ENCODE peak calls at places on chromosome 1, in nine cellular contexts. H is AG09309, K is astrocyte of the spinal cord, V is MM.1S, R is IMR-90, C is heart left ventricle, W is lower leg skin, J is AG10803, S is brain microvascular endothelial cell. L is an unnamed sample.

GRCh38 chr1:215002471-215002870 is 80.1 kb upstream of the KCNK2 start:
- DNase-seq in H (peak), K (peak), V (no peak), R (peak), C (no peak), W (no peak), J (peak), S (peak), L (no peak)

GRCh38 chr1:28172690-28173150 is 3.8 kb downstream of the PTAFR start:
- DNase-seq in H (no peak), K (no peak), V (peak), R (no peak), C (no peak), W (no peak), J (no peak), S (no peak), L (no peak)

GRCh38 chr1:151056149-151056548 is 3.3 kb downstream of the CDC42SE1 start:
- DNase-seq in H (no peak), K (no peak), V (peak), R (no peak), C (no peak), W (no peak), J (no peak), S (no peak), L (no peak)

GRCh38 chr1:43716559-43717281 is 9.4 kb downstream of the ST3GAL3 start:
- DNase-seq in H (no peak), K (no peak), V (no peak), R (no peak), C (no peak), W (no peak), J (peak), S (no peak), L (no peak)

GRCh38 chr1:246647513-246647912 is 76.7 kb upstream of the SCCPDH start:
- DNase-seq in H (peak), K (peak), V (no peak), R (peak), C (no peak), W (no peak), J (peak), S (peak), L (no peak)

GRCh38 chr1:171676823-171677222 is 24.3 kb upstream of the MYOC start:
- DNase-seq in H (no peak), K (no peak), V (no peak), R (no peak), C (no peak), W (no peak), J (no peak), S (no peak), L (no peak)

GRCh38 chr1:44044071-44044801 is 13.0 kb upstream of the SLC6A9 start:
- DNase-seq in H (no peak), K (no peak), V (no peak), R (no peak), C (no peak), W (no peak), J (no peak), S (no peak), L (no peak)

GRCh38 chr1:159090566-159091546 is 14.3 kb upstream of the AIM2 start:
- DNase-seq in H (no peak), K (peak), V (no peak), R (peak), C (no peak), W (no peak), J (no peak), S (no peak), L (no peak)

GRCh38 chr1:221284028-221284427 is 404.8 kb downstream of the HLX start:
- DNase-seq in H (no peak), K (peak), V (peak), R (peak), C (no peak), W (no peak), J (peak), S (no peak), L (no peak)

GRCh38 chr1:229342902-229343587 is at the start of gene CCSAP:
- DNase-seq in H (no peak), K (peak), V (peak), R (peak), C (peak), W (no peak), J (peak), S (no peak), L (no peak)

GRCh38 chr1:154574715-154575114 is 7.1 kb downstream of the CHRNB2 start:
- DNase-seq in H (no peak), K (no peak), V (peak), R (peak), C (no peak), W (no peak), J (peak), S (no peak), L (no peak)

GRCh38 chr1:189315035-189315927 is 1162.4 kb downstream of the BRINP3 start:
- DNase-seq in H (no peak), K (no peak), V (no peak), R (no peak), C (no peak), W (no peak), J (no peak), S (no peak), L (no peak)

GRCh38 chr1:189312499-189312898 is 1165.2 kb downstream of the BRINP3 start:
- DNase-seq in H (no peak), K (no peak), V (no peak), R (no peak), C (no peak), W (no peak), J (no peak), S (no peak), L (no peak)

GRCh38 chr1:189313488-189313887 is 1164.2 kb downstream of the BRINP3 start:
- DNase-seq in H (no peak), K (no peak), V (no peak), R (no peak), C (no peak), W (no peak), J (no peak), S (no peak), L (no peak)

GRCh38 chr1:189311915-189312314 is 1165.7 kb downstream of the BRINP3 start:
- DNase-seq in H (no peak), K (no peak), V (no peak), R (no peak), C (no peak), W (no peak), J (no peak), S (no peak), L (no peak)
- H3K4me3 ChIP-seq in H (no peak), K (no peak), V (no peak), R (no peak), C (no peak), W (no peak), J (no peak), S (no peak), L (no peak)

DNA sequence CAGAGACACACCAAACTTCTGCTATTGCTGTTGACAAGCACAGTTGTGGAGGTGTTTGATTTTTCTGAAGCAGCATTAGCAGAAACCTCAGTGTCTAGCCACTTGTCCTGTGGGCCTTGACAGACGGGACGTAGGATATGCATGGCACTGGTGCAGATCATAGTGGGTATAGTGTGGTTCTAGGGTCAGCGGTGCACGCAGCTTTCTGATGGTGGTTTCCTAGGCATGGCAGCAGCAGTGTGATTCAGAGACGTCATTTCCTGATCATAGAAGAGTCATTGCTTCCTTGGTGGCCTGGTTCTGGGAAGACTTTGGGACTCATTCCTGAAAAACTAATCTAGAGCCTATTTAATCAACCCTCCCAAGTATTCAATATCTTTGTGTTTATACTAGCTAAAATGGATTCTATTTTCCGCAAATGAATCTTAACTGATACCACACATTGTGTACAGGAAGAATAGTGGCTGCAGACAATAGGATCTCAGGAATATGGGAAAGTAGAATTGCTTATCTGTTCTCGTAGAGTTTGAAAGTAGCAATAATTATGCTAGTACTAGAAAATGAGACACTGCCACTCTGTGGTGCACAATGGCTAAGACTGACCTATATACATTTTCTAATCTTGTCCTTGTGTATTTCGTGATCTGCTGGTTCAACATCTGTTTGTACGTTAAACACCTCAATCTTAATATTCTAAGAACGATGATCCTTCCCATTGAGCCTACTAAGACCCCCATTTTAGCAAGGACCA is 2.8 kb upstream of the USP1 start:
- DNase-seq in H (no peak), K (no peak), V (no peak), R (no peak), C (no peak), W (no peak), J (no peak), S (no peak), L (no peak)
- TF ChIP-seq CTCF in H (peak), K (no peak), V (no peak), R (no peak), C (no peak), W (no peak), J (no peak), S (peak), L (no peak)

DNA sequence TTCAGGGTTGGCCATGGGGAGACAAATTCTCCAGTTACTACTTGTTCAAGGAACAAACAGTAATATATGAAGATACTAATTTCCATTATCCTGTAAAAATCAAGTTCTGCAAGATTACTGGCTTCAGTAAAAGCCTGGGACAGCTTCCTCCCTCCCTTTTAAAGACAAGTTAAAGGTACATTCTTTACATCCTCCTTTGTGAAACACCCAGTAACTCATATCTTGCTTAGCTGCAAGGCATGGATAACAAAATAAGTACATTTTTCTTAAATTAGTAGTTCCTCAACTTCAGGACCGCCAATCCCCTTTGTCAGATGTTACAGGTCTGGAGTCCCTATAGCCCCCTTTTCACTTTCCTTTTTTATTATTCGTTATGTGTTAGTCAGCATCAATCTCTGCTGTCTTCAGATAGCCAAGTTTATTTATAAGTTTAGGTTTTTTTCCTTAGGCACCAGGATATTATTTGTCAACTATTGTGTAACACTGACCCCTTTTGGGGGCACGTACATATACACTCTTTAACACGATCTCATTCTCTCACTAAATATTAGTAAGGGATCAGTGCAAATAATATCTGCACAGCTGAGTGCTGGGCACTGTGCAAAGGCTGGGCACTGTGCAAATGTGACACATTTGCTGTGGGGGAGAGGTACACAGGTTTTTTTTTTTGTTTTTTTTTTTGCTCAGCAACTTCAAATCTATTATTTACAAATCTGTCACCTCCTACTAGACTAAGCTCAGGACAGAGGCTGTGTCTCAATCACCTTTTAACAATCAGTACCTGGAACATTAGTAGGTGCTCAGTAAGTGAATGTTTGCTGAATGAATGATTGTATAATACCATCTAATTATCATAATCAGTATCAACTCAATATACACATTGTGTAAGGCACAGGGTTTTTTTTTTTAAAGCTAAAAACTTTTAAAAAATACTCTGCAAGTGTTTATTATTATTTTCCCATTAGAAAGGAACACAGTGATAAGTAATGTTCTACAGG is 9.6 kb downstream of the ERRFI1 start:
- DNase-seq in H (no peak), K (peak), V (no peak), R (no peak), C (no peak), W (no peak), J (no peak), S (no peak), L (no peak)
- H3K4me3 ChIP-seq in H (no peak), K (no peak), V (no peak), R (no peak), C (no peak), W (no peak), J (no peak), S (no peak), L (peak)

GRCh38 chr1:119510046-119510445 is 3.0 kb downstream of the HSD3B1 start:
- DNase-seq in H (no peak), K (no peak), V (no peak), R (no peak), C (no peak), W (no peak), J (no peak), S (no peak), L (no peak)

GRCh38 chr1:119506941-119507340 is at the start of gene HSD3B1:
- DNase-seq in H (no peak), K (no peak), V (no peak), R (no peak), C (no peak), W (no peak), J (no peak), S (no peak), L (no peak)

GRCh38 chr1:119504831-119505230 is 2.2 kb upstream of the HSD3B1 start:
- DNase-seq in H (no peak), K (no peak), V (no peak), R (no peak), C (no peak), W (no peak), J (no peak), S (no peak), L (no peak)
- TF ChIP-seq CTCF in H (no peak), K (no peak), V (no peak), R (no peak), C (no peak), W (no peak), J (no peak), S (no peak), L (no peak)

GRCh38 chr1:19644422-19644760 is 280 bp downstream of the NBL1 start:
- DNase-seq in H (no peak), K (no peak), V (no peak), R (no peak), C (no peak), W (no peak), J (no peak), S (no peak), L (no peak)

GRCh38 chr1:19644761-19645543 is 841 bp downstream of the NBL1 start:
- DNase-seq in H (no peak), K (no peak), V (no peak), R (no peak), C (peak), W (no peak), J (no peak), S (no peak), L (no peak)

GRCh38 chr1:19646366-19646765 is 2.3 kb downstream of the NBL1 start:
- DNase-seq in H (no peak), K (no peak), V (no peak), R (no peak), C (no peak), W (no peak), J (no peak), S (no peak), L (no peak)

GRCh38 chr1:19646771-19647319 is 2.7 kb downstream of the NBL1 start:
- DNase-seq in H (no peak), K (no peak), V (no peak), R (no peak), C (no peak), W (no peak), J (no peak), S (no peak), L (no peak)

GRCh38 chr1:19645544-19646252 is 1.6 kb downstream of the NBL1 start:
- DNase-seq in H (no peak), K (peak), V (no peak), R (peak), C (no peak), W (no peak), J (peak), S (no peak), L (no peak)
- H3K4me3 ChIP-seq in H (peak), K (peak), V (no peak), R (peak), C (peak), W (peak), J (peak), S (peak), L (peak)

GRCh38 chr1:93811646-93812045 is 67.4 kb downstream of the DNTTIP2 start:
- DNase-seq in H (peak), K (no peak), V (no peak), R (peak), C (no peak), W (no peak), J (peak), S (no peak), L (no peak)

GRCh38 chr1:93814059-93814794 is 64.8 kb downstream of the DNTTIP2 start:
- DNase-seq in H (peak), K (peak), V (peak), R (peak), C (peak), W (peak), J (peak), S (peak), L (peak)

GRCh38 chr1:93815738-93816110 is 63.3 kb downstream of the DNTTIP2 start:
- DNase-seq in H (no peak), K (no peak), V (no peak), R (no peak), C (no peak), W (no peak), J (no peak), S (peak), L (no peak)

GRCh38 chr1:93814795-93815737 is 63.9 kb downstream of the DNTTIP2 start:
- DNase-seq in H (no peak), K (peak), V (no peak), R (peak), C (no peak), W (no peak), J (no peak), S (peak), L (no peak)

DNA sequence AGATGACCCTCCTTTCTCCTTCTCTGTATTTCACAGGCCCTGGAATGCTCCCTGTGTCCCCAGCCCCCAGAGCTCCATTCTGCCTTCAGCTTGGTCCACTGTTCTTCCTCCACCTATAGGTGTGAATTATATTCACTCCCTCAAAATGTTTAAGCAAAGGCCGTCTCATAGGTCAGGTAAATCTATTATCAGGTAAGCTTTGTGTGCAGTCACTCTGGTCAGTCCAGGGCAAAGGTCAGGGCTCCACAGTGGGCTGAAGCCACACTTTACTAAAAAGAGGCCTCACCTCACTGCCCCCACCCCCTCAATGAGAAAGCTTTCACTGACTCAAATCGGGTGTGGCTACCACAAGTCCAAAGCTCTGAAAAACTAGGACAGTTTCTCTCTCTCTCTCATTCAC is 65.9 kb downstream of the DNTTIP2 start:
- DNase-seq in H (no peak), K (no peak), V (no peak), R (no peak), C (no peak), W (no peak), J (peak), S (no peak), L (no peak)
- TF ChIP-seq CTCF in H (no peak), K (no peak), V (no peak), R (no peak), C (no peak), W (no peak), J (no peak), S (no peak), L (no peak)

GRCh38 chr1:26861286-26861701 is 1.7 kb upstream of the SFN start:
- DNase-seq in H (peak), K (peak), V (no peak), R (peak), C (no peak), W (no peak), J (peak), S (peak), L (no peak)

GRCh38 chr1:26863677-26864060 is 720 bp downstream of the SFN start:
- DNase-seq in H (no peak), K (no peak), V (no peak), R (no peak), C (no peak), W (no peak), J (no peak), S (no peak), L (no peak)

GRCh38 chr1:26861889-26862371 is 1.0 kb upstream of the SFN start:
- DNase-seq in H (no peak), K (no peak), V (no peak), R (no peak), C (no peak), W (no peak), J (no peak), S (no peak), L (no peak)

GRCh38 chr1:26864610-26865480 is 1.9 kb downstream of the SFN start:
- DNase-seq in H (peak), K (peak), V (peak), R (peak), C (peak), W (peak), J (peak), S (peak), L (peak)

GRCh38 chr1:26862781-26863676 is at the start of gene SFN:
- DNase-seq in H (no peak), K (no peak), V (peak), R (no peak), C (no peak), W (peak), J (no peak), S (no peak), L (no peak)
- H3K4me3 ChIP-seq in H (peak), K (no peak), V (peak), R (no peak), C (no peak), W (peak), J (peak), S (no peak), L (peak)

L was measured in thoracic aorta.